ENCODE peak calls at places on chromosome 10, in eight cellular contexts. S is activated CD4-positive, alpha-beta memory T cell treated with anti-CD3 and anti-CD28 coated beads, Interleukin-2, amount 10 ng/mL, durations not matched to agents 7 days and 5 days; K is choroid plexus epithelial cell; X is ascending aorta; E is stimulated activated CD4-positive, alpha-beta T cell treated with anti-CD3 and anti-CD28 coated beads, TNF-alpha, amount 100 ng/mL, for 24 hours; M is colonic mucosa; G is activated CD8-positive, alpha-beta memory T cell treated with anti-CD3 and anti-CD28 coated beads for 24 hours; Y is suprapubic skin. Z is an unnamed sample.

GRCh38 chr10:49327036-49327813 is 28.3 kb downstream of the C10orf71 start:
- DNase-seq in K (no peak), Y (peak), E (no peak), G (peak), M (no peak), X (no peak), S (no peak), Z (no peak)

GRCh38 chr10:43237631-43238446 is 29.0 kb downstream of the RASGEF1A start:
- DNase-seq in G (peak), Y (peak), K (no peak), E (no peak), S (no peak), M (no peak), X (peak), Z (no peak)

GRCh38 chr10:61500460-61500859 is 47.3 kb upstream of the TMEM26 start:
- DNase-seq in Y (no peak), E (no peak), M (no peak), K (no peak), S (no peak), X (no peak), G (no peak), Z (no peak)

GRCh38 chr10:103154464-103155299 is 38.4 kb downstream of the NT5C2 start:
- DNase-seq in K (peak), M (no peak), Y (no peak), G (no peak), S (no peak), E (no peak), X (no peak), Z (peak)

GRCh38 chr10:116891208-116891607 is 41.9 kb downstream of the ENO4 start:
- DNase-seq in G (no peak), K (peak), Y (no peak), E (no peak), X (no peak), M (peak), S (no peak), Z (peak)

GRCh38 chr10:72328045-72328828 is 26.5 kb downstream of the DNAJB12 start:
- DNase-seq in E (no peak), S (no peak), X (no peak), M (peak), Y (no peak), G (no peak), K (peak), Z (peak)

GRCh38 chr10:74753295-74754211 is 72.8 kb upstream of the KAT6B start:
- DNase-seq in K (no peak), E (no peak), G (peak), M (no peak), X (no peak), Y (no peak), S (no peak), Z (peak)

GRCh38 chr10:44864042-44864436 is 47.1 kb upstream of the TMEM72 start:
- DNase-seq in G (no peak), M (peak), E (no peak), K (no peak), Y (no peak), S (no peak), X (peak), Z (peak)

GRCh38 chr10:50417486-50417905 is 166.2 kb upstream of the ASAH2 start:
- DNase-seq in S (peak), X (no peak), E (no peak), K (no peak), G (no peak), Y (no peak), M (no peak), Z (peak)

GRCh38 chr10:35876248-35876647 is 234.2 kb upstream of the FZD8 start:
- DNase-seq in S (no peak), K (peak), G (no peak), E (no peak), M (no peak), X (no peak), Y (no peak), Z (peak)

GRCh38 chr10:97542169-97543024 is 30.2 kb upstream of the ANKRD2 start:
- DNase-seq in S (peak), X (peak), E (peak), K (peak), Y (peak), G (peak), M (peak), Z (peak)

GRCh38 chr10:58473966-58474365 is 38.7 kb upstream of the BICC1 start:
- DNase-seq in Y (no peak), K (peak), G (no peak), E (no peak), X (peak), M (no peak), S (no peak), Z (no peak)

GRCh38 chr10:102783541-102783930 is 39.8 kb downstream of the WBP1L start:
- DNase-seq in K (peak), Y (no peak), E (no peak), S (no peak), G (no peak), X (no peak), M (no peak), Z (no peak)

GRCh38 chr10:18610517-18610916 is 40.9 kb downstream of the NSUN6 start:
- DNase-seq in K (peak), E (no peak), G (no peak), S (no peak), Y (no peak), X (no peak), M (peak), Z (peak)

GRCh38 chr10:118543714-118544400 is 51.6 kb downstream of the PRLHR start:
- DNase-seq in G (peak), K (peak), M (peak), Y (no peak), E (peak), X (no peak), S (peak), Z (peak)

GRCh38 chr10:85643171-85643838 is 723.3 kb downstream of the GRID1 start:
- DNase-seq in E (no peak), K (no peak), X (no peak), Y (no peak), G (no peak), S (no peak), M (no peak), Z (no peak)

GRCh38 chr10:116631871-116632295 is 11.1 kb downstream of the PNLIPRP2 start:
- DNase-seq in X (no peak), E (no peak), M (no peak), Y (no peak), K (no peak), S (no peak), G (no peak), Z (no peak)

GRCh38 chr10:117894339-117894738 is 152.4 kb downstream of the RAB11FIP2 start:
- DNase-seq in M (no peak), K (no peak), Y (no peak), X (no peak), G (no peak), E (no peak), S (no peak), Z (no peak)

GRCh38 chr10:21517983-21518628 is 7.4 kb downstream of the SKIDA1 start:
- DNase-seq in E (no peak), K (peak), S (no peak), G (peak), M (no peak), Y (no peak), X (peak), Z (no peak)

Z was measured in fibroblast of villous mesenchyme.